ENCODE peak calls at places on chromosomes 5 and 9, in five cellular contexts. K, T, M, Q and W are unnamed samples.

GRCh38 chr5:30525353-30525752 is 668.1 kb upstream of the CDH6 start:
- DNase-seq in K (no peak), M (no peak), Q (no peak), T (no peak), W (no peak)

GRCh38 chr5:118687671-118688621 is 300.4 kb downstream of the DTWD2 start:
- DNase-seq in T (no peak), Q (no peak), M (no peak), K (no peak), W (no peak)

GRCh38 chr5:115435776-115436712 is 108.5 kb downstream of the FEM1C start:
- DNase-seq in Q (no peak), T (no peak), M (no peak), K (no peak), W (no peak)

GRCh38 chr5:125112196-125112595 is 365.8 kb upstream of the ZNF608 start:
- DNase-seq in M (no peak), T (no peak), Q (no peak), K (no peak), W (no peak)

GRCh38 chr9:91146391-91147019 is 215.2 kb downstream of the AUH start:
- DNase-seq in K (no peak), Q (no peak), T (no peak), M (no peak), W (no peak)

GRCh38 chr5:57082441-57083067 is 91.3 kb upstream of the GPBP1 start:
- DNase-seq in M (no peak), Q (no peak), T (no peak), K (no peak), W (no peak)

GRCh38 chr9:2817987-2818386 is 25.9 kb downstream of the PUM3 start:
- DNase-seq in M (no peak), K (no peak), Q (no peak), T (no peak), W (no peak)

GRCh38 chr9:128475867-128476266 is 20.1 kb downstream of the ODF2 start:
- DNase-seq in T (no peak), Q (no peak), M (no peak), K (no peak), W (no peak)

GRCh38 chr9:18520395-18520794 is 46.4 kb downstream of the ADAMTSL1 start:
- DNase-seq in K (no peak), M (no peak), Q (no peak), T (no peak), W (no peak)

GRCh38 chr9:70407081-70407503 is 7.4 kb downstream of the KLF9 start:
- DNase-seq in Q (no peak), K (no peak), T (no peak), M (no peak), W (no peak)

GRCh38 chr5:7850241-7850532 is 746 bp downstream of the CFAP90 start:
- DNase-seq in K (peak; percentile 63), M (no peak), Q (no peak), T (no peak), W (no peak)
- H3K4me3 ChIP-seq in K (peak overlapping the region; percentile 58), M (peak overlapping the region; percentile 47), Q (no peak overlapping the region), T (peak overlapping the region; percentile 38), W (peak overlapping the region; percentile 65)

GRCh38 chr5:59092758-59093157 is 509.9 kb downstream of the RAB3C start:
- DNase-seq in M (no peak), Q (no peak), K (no peak), T (no peak), W (no peak)

GRCh38 chr5:59090323-59090722 is 507.4 kb downstream of the RAB3C start:
- DNase-seq in K (no peak), T (no peak), Q (no peak), M (no peak), W (no peak)

GRCh38 chr5:59095480-59095879 is 512.6 kb downstream of the RAB3C start:
- DNase-seq in M (no peak), K (no peak), T (no peak), Q (no peak), W (no peak)

GRCh38 chr5:59091965-59092364 is 509.1 kb downstream of the RAB3C start:
- DNase-seq in T (no peak), Q (no peak), M (no peak), K (no peak), W (no peak)

DNA sequence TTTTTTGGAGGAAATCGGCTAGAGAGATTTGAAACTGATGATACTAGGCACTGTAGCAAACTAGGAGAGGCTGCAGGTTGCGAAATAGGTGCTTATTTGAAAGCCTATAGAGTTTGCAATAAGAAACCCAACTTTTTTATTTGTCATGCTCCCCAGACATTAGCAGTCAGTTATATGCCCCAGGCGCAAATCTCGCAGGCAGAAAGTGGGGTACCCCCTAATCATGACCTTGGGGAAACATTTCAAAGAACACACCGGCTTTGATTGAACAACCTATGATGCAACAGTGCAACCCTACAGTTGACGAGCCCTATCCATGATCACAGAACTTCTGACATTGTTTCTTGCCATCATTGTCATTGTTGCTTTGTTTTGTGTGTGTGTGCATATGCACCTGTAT is 510.5 kb downstream of the RAB3C start:
- DNase-seq in Q (no peak), M (no peak), T (no peak), K (no peak), W (no peak)
- H3K4me1 ChIP-seq in Q (no peaks in the 10 kb centered on the region), M (no peaks in the 10 kb centered on the region), T (no peaks in the 10 kb centered on the region), K (peaks cover 6% of the 10 kb centered on the region), W (no peaks in the 10 kb centered on the region)

GRCh38 chr9:99368341-99369326 is 146.6 kb downstream of the SEC61B start:
- DNase-seq in K (no peak), M (peak; percentile 48), T (peak; percentile 62), Q (no peak), W (peak; percentile 93)
- H3K4me3 ChIP-seq in K (peak overlapping the region; percentile 32), M (peak overlapping the region; percentile 30), T (peak overlapping the region; percentile 31), Q (no peak overlapping the region), W (peak overlapping the region; percentile 42)

GRCh38 chr5:151212361-151212899 is 11.5 kb downstream of the CCDC69 start:
- DNase-seq in M (no peak), K (no peak), Q (no peak), T (no peak), W (no peak)
- H3K4me1 ChIP-seq in M (peaks cover 12% of the 10 kb centered on the region), K (peaks cover 83% of the 10 kb centered on the region), Q (peaks cover 37% of the 10 kb centered on the region), T (peaks cover 62% of the 10 kb centered on the region), W (no peaks in the 10 kb centered on the region)

DNA sequence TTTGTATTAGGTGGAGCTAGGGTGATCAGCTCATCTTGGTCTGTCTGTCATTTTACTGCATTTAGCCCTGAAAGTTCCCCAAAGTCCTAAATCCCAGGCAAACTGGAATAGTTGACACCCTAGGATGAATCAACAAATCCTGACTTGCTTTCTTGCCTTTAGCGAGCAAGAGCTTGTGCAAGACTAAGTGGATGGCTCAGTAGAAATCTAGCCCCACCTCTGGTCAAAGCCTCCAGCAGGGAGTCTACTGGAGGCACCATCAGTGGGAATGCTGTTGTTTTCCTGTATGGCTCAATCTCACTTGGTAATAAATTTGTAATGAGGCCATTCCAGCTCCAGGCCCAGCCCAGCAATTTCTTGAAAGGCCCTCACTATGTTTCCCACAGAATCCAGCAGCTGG is 43.7 kb upstream of the TRPC7 start:
- DNase-seq in Q (no peak), K (no peak), T (no peak), M (no peak), W (no peak)
- H3K4me3 ChIP-seq in Q (no peak overlapping the region), K (no peak overlapping the region), T (no peak overlapping the region), M (no peak overlapping the region), W (no peak overlapping the region)